ENCODE peak calls at places on chromosomes 6 and 20, in four cellular contexts. I is foreskin fibroblast, E is cardiac muscle cell, M is cardiac fibroblast. W is an unnamed sample.

GRCh38 chr6:24775520-24776058 is 852 bp downstream of the GMNN start:
- DNase-seq in I (peak; percentile 53), E (peak; percentile 73), M (peak; percentile 64), W (no peak)

GRCh38 chr6:148854992-148855391 is 108.2 kb downstream of the UST start:
- DNase-seq in I (no peak), E (peak; percentile 12), M (no peak), W (no peak)

GRCh38 chr6:41698350-41698781 is 37.0 kb downstream of the TFEB start:
- DNase-seq in I (peak; percentile 95), E (peak; percentile 92), M (peak; percentile 83), W (no peak)

GRCh38 chr6:40485300-40485699 is 101.9 kb downstream of the LRFN2 start:
- DNase-seq in I (no peak), E (no peak), M (no peak), W (no peak)

GRCh38 chr6:37698264-37699137 is 818 bp upstream of the MDGA1 start:
- DNase-seq in I (no peak), E (peak; percentile 56), M (peak; percentile 44), W (peak; percentile 43)

GRCh38 chr6:101711518-101711917 is 318.0 kb downstream of the GRIK2 start:
- DNase-seq in I (no peak), E (no peak), M (no peak), W (no peak)

GRCh38 chr6:108477034-108477433 is 83.7 kb upstream of the FOXO3 start:
- DNase-seq in I (no peak), E (no peak), M (no peak), W (no peak)

GRCh38 chr20:35297153-35297552 is 4.9 kb upstream of the FAM83C start:
- DNase-seq in I (no peak), E (no peak), M (peak; percentile 27), W (no peak)

GRCh38 chr20:8627386-8628030 is 441.4 kb upstream of the PLCB4 start:
- DNase-seq in I (no peak), E (peak; percentile 32), M (peak; percentile 29), W (no peak)

GRCh38 chr6:165698868-165699267 is 35.8 kb upstream of the PDE10A start:
- DNase-seq in I (no peak), E (no peak), M (no peak), W (no peak)

GRCh38 chr6:33428891-33429744 is 9.3 kb downstream of the SYNGAP1 start:
- DNase-seq in I (no peak), E (no peak), M (no peak), W (no peak)
- TF ChIP-seq CTCF in I (no peak), E (no peak), M (no peak), W (no peak)

DNA sequence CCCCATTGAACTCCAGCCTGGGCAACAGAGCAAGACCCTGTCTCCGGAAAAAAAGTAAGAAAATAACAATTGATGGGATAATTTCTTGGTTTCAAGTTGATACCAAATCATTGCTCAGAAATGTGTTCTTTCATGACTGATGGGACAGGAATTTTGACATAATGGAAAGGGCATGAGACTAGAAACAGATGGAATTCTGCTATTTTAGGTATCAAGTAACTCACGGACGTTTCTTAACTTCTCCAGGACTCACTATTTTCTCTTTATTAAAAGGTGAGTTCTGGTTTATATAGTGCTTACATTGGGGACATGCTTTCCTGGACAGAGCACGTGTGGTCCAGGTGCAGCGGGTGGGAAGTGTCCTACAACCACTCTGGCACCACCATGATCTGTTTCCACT is 6.0 kb upstream of the DSP start:
- DNase-seq in I (peak; percentile 39), E (no peak), M (no peak), W (no peak)
- TF ChIP-seq CTCF in I (no peak), E (no peak), M (no peak), W (no peak)

GRCh38 chr20:54105653-54106052 is 35.3 kb upstream of the BCAS1 start:
- DNase-seq in I (no peak), E (peak; percentile 20), M (no peak), W (no peak)

GRCh38 chr20:54102543-54102942 is 32.1 kb upstream of the BCAS1 start:
- DNase-seq in I (no peak), E (no peak), M (no peak), W (no peak)

GRCh38 chr20:54103762-54104600 is 33.6 kb upstream of the BCAS1 start:
- DNase-seq in I (no peak), E (no peak), M (no peak), W (no peak)

GRCh38 chr20:54100563-54100962 is 30.2 kb upstream of the BCAS1 start:
- DNase-seq in I (no peak), E (peak; percentile 17), M (no peak), W (no peak)

GRCh38 chr20:54103067-54103761 is 32.8 kb upstream of the BCAS1 start:
- DNase-seq in I (peak; percentile 53), E (peak; percentile 72), M (peak; percentile 64), W (no peak)
- TF ChIP-seq CTCF in I (peak; percentile 94), E (peak; percentile 86), M (peak; percentile 97), W (peak; percentile 73)

GRCh38 chr6:113833537-113833936 is 23.6 kb upstream of the MARCKS start:
- DNase-seq in I (peak; percentile 33), E (peak; percentile 58), M (peak; percentile 67), W (no peak)
- TF ChIP-seq CTCF in I (no peak), E (no peak), M (no peak), W (no peak)

DNA sequence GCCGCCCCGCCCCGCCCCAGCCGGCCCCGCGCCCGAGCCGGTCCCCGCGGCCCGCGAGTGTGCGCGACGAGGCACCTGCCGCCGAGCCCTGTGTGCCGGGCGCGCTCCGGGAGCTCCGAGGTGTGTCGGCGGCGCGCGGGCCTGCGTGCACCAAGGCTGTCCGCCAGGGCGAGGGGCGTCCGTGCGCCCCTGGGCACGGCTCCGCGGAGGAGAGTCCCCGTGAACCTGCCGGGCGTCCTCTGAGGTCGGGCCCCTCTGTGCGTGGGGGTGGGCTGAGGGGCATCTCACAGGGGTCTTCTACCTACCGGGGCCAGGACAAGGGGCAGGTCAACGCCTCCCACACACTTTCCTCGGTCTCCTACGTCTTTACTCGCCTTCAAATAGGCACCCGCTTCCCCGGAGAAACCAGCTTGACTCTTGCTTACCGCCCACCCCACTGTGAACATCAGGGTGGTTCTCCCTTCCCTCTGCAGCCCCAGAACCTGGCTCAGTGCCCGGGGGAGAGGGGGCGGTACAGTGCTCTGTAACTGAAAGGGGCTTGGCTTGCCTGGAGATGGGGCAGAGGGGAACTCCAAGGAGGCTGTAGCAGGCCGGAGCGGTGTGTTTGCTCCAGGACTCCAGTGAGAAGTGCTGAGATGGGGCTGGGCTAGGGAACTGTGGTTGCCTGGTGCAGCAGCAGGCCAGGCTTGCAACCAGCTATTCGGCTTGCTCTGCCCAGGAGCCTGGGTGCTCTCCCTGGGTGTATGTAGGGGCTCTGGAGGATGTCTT is at the start of gene SAMD10:
- DNase-seq in I (no peak), E (peak; percentile 37), M (peak; percentile 40), W (no peak)
- TF ChIP-seq CTCF in I (no peak), E (no peak), M (no peak), W (no peak)

GRCh38 chr6:126341126-126341525 is 1.2 kb downstream of the CENPW start:
- DNase-seq in I (no peak), E (no peak), M (no peak), W (no peak)

GRCh38 chr6:126337323-126337722 is 2.6 kb upstream of the CENPW start:
- DNase-seq in I (peak; percentile 75), E (peak; percentile 89), M (peak; percentile 83), W (no peak)

GRCh38 chr6:126339796-126340750 is at the start of gene CENPW:
- DNase-seq in I (peak; percentile 67), E (peak; percentile 91), M (peak; percentile 86), W (peak; percentile 27)

GRCh38 chr6:126333729-126334128 is 6.2 kb upstream of the CENPW start:
- DNase-seq in I (no peak), E (no peak), M (no peak), W (no peak)

DNA sequence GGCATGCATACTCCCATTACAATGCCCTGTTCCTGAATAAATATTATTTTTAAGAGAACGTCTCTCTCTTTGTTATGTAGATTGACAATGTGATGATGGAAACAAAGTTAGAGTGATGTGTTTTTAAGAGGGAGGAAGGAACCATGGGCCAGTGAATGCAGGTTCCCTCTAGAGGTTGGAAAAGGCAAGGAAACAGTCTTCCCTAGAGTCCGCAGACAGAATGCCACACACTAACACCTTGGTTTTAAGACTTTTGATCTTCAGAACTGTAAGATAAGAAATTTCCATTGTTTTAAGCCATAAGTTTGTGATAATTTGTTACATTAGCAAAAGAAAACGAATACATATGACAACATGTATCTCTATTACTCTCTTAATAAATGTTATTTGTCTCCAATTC is 4.7 kb upstream of the CENPW start:
- DNase-seq in I (no peak), E (no peak), M (no peak), W (no peak)
- TF ChIP-seq CTCF in I (no peak), E (peak; percentile 5), M (no peak), W (no peak)

DNA sequence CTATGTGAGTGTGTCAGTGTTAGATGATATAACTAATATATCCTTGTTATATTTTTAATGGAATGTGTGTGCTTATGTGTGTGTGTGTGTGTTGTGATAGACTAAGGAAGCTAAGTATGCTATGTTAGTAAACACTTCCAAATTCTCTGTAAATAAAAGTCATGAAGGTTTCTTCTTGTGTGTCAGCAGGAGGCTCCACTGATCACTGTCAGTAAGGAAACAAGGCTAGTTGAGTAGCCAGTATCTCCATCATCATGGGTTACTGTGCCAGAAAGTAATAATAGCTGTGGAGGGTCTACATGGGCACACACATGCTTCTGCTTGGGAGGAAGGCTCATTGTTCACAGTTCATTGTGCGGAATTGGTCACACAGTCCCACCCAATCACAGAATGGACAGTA is 302.8 kb upstream of the RNF217 start:
- DNase-seq in I (no peak), E (no peak), M (no peak), W (no peak)
- TF ChIP-seq CTCF in I (no peak), E (no peak), M (no peak), W (no peak)

DNA sequence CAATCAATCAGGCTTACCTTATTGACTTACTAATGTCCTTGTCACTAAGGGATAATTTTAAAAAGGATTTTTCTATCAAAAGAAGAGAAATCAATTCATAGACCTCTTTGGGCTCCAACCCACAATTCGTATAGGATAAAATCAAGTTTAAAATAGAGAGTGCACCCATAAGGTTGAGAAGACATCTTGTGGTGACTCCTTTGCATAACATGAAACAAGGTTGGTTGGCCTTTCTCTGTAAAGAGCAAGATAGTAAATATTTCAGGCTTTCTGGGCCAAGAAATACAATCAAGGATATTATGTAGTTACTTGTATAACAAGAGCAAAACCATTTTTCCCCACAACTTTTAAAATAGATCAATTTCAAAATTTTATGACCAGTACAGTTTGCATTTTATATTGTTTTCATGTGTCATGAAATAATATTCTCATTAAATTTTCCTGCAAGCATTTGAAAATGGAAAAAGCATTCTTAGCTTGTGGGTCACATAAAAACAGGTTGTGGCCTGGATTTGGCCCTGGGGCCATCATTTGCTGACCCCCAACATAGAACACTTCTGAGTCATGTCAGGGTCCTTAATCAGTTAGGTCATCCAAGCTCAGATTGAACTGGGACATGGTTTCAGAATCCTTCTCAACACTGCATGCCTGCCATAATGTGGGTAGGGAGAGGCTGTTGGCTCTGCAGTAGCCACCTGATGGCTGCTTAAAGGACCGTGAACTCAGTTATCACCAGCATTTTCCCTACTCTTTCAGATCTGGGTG is 76.7 kb downstream of the MYB start:
- DNase-seq in I (no peak), E (no peak), M (no peak), W (no peak)
- TF ChIP-seq CTCF in I (no peak), E (no peak), M (no peak), W (no peak)

GRCh38 chr20:2172305-2173175 is 70.9 kb downstream of the STK35 start:
- DNase-seq in I (peak; percentile 30), E (peak; percentile 67), M (peak; percentile 67), W (peak; percentile 27)
- TF ChIP-seq CTCF in I (peak; percentile 85), E (peak; percentile 95), M (peak; percentile 92), W (peak; percentile 96)